ENCODE peak calls at places on chromosomes 11 and 22, in four cellular contexts. P, E, H and B are unnamed samples.

GRCh38 chr11:17333799-17334586 is 17.6 kb upstream of the NCR3LG1 start:
- DNase-seq in P (no peak), E (no peak), H (no peak), B (no peak)

GRCh38 chr22:31800065-31800464 is 46.2 kb downstream of the DEPDC5 start:
- DNase-seq in P (no peak), E (peak), H (no peak), B (no peak)

GRCh38 chr11:16793511-16793910 is 55.1 kb downstream of the C11orf58 start:
- DNase-seq in P (no peak), E (no peak), H (no peak), B (no peak)

GRCh38 chr11:10605941-10606381 is 37.5 kb upstream of the LYVE1 start:
- DNase-seq in P (peak), E (peak), H (peak), B (no peak)

GRCh38 chr22:23509571-23510302 is 70.4 kb downstream of the IGLL1 start:
- DNase-seq in P (no peak), E (peak), H (no peak), B (no peak)

GRCh38 chr11:27355575-27356104 is 7.4 kb downstream of the CCDC34 start:
- DNase-seq in P (no peak), E (no peak), H (no peak), B (no peak)

GRCh38 chr22:26374645-26375044 is 54.4 kb upstream of the ASPHD2 start:
- DNase-seq in P (no peak), E (no peak), H (no peak), B (no peak)

GRCh38 chr11:31455177-31455576 is 54.2 kb downstream of the IMMP1L start:
- DNase-seq in P (no peak), E (no peak), H (no peak), B (no peak)

GRCh38 chr11:22730319-22730718 is 63.9 kb downstream of the GAS2 start:
- DNase-seq in P (no peak), E (peak), H (no peak), B (no peak)

GRCh38 chr11:77412814-77413213 is 61.1 kb downstream of the PAK1 start:
- DNase-seq in P (no peak), E (no peak), H (no peak), B (no peak)

GRCh38 chr22:37749831-37750595 is 53.2 kb downstream of the TRIOBP start:
- DNase-seq in P (peak), E (peak), H (no peak), B (no peak)

GRCh38 chr11:9605742-9606141 is 32.3 kb downstream of the WEE1 start:
- DNase-seq in P (no peak), E (no peak), H (no peak), B (no peak)

GRCh38 chr11:65288706-65289536 is 25.7 kb upstream of the CDC42EP2 start:
- DNase-seq in P (peak), E (no peak), H (no peak), B (peak)

GRCh38 chr22:19463491-19464469 is 15.2 kb downstream of the UFD1 start:
- DNase-seq in P (peak), E (no peak), H (no peak), B (no peak)

GRCh38 chr22:40716116-40716515 is 36.8 kb downstream of the MCHR1 start:
- DNase-seq in P (no peak), E (no peak), H (no peak), B (no peak)

GRCh38 chr11:35274909-35275807 is 136.2 kb downstream of the CD44 start:
- DNase-seq in P (peak), E (no peak), H (no peak), B (peak)

GRCh38 chr11:117688255-117688797 is 108.7 kb downstream of the DSCAML1 start:
- DNase-seq in P (no peak), E (no peak), H (no peak), B (no peak)

GRCh38 chr11:32088117-32088941 is 2.5 kb upstream of the RCN1 start:
- DNase-seq in P (peak), E (peak), H (peak), B (no peak)

GRCh38 chr22:29799217-29799680 is 32.1 kb downstream of the UQCR10 start:
- DNase-seq in P (peak), E (peak), H (peak), B (peak)
- TF ChIP-seq CTCF in P (peak), E (no peak), H (no peak), B (no peak)

GRCh38 chr22:22109693-22110466 is 127.3 kb upstream of the TOP3B start:
- DNase-seq in P (no peak), E (no peak), H (no peak), B (no peak)
- TF ChIP-seq CTCF in P (no peak), E (peak), H (no peak), B (no peak)

DNA sequence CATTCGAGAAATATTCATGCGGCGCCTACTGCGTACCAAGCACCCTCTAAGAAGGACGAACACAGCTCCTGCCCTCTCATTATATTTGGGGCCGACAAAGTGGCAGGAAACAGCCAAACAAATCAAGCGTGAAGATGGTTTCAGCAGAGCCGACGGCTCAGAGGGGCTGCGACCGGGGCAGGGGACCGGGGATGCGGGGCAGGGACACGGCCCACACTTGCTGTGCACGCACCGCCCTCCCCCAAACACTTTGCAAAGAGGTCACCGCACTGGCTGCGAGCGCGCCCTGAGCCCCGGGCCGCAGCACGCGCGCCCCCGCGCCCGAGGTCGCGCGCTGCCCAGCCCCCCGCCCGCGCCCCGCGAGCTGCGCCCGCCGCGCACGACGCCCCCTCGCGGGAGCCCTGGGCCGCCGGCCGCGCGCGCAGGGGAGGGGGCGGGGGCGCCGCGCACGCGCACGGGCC is 255 bp upstream of the SYNGR1 start:
- DNase-seq in P (peak), E (no peak), H (no peak), B (no peak)
- TF ChIP-seq CTCF in P (no peak), E (no peak), H (no peak), B (no peak)

DNA sequence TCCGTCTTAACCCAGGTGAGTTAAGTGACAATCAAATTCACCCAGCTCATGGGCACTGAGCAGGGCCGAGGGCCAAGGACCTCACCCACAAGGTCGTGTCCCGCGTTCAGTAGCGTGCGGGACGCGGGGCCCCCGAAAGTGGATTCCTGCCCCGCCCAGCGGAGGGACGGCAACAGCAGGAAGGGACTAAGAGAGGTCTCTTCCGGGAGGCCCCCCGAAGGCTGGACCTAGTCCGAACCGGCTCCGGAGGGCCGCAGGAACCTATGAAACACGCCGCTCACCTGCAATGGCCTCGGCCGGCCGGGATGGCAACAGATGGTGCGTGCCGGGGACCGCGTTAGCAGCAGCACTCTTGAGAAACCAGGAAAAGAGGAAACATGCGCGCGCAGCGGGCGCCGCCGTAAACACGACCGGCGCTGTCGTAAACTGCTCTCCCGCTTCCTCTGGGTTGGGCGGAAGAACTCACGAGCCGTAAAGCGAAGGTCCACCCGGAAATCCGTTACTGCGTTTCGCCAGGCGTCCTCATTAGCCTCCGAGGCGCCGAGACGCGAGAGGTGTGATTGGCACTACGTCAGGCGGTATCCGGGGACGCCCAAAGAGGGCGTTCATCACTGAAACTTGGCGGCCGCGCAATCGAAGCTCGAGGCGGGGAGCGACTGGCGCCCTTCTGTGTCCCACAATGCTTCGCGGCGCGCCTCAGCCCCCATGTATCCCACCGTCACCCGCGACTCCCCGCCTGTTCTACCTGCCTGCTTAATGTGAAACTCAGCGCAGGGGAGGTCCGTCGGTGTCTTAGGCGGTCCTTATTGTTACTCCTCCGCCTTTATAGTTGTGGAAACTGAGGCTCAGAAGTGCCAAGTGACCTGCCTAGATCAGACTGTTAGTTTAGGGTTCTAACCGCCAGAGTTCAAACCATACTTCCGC is at the start of gene EIF3D:
- DNase-seq in P (peak), E (peak), H (peak), B (peak)
- TF ChIP-seq CTCF in P (no peak), E (no peak), H (peak), B (peak)

GRCh38 chr22:50246242-50247175 is 1.7 kb upstream of the TUBGCP6 start:
- DNase-seq in P (no peak), E (no peak), H (no peak), B (no peak)

GRCh38 chr22:50242406-50242949 is 2.3 kb downstream of the TUBGCP6 start:
- DNase-seq in P (no peak), E (no peak), H (no peak), B (no peak)

GRCh38 chr22:50243704-50244419 is 961 bp downstream of the TUBGCP6 start:
- DNase-seq in P (no peak), E (no peak), H (no peak), B (no peak)

GRCh38 chr22:50245214-50246072 is 620 bp upstream of the TUBGCP6 start:
- DNase-seq in P (no peak), E (no peak), H (no peak), B (no peak)

DNA sequence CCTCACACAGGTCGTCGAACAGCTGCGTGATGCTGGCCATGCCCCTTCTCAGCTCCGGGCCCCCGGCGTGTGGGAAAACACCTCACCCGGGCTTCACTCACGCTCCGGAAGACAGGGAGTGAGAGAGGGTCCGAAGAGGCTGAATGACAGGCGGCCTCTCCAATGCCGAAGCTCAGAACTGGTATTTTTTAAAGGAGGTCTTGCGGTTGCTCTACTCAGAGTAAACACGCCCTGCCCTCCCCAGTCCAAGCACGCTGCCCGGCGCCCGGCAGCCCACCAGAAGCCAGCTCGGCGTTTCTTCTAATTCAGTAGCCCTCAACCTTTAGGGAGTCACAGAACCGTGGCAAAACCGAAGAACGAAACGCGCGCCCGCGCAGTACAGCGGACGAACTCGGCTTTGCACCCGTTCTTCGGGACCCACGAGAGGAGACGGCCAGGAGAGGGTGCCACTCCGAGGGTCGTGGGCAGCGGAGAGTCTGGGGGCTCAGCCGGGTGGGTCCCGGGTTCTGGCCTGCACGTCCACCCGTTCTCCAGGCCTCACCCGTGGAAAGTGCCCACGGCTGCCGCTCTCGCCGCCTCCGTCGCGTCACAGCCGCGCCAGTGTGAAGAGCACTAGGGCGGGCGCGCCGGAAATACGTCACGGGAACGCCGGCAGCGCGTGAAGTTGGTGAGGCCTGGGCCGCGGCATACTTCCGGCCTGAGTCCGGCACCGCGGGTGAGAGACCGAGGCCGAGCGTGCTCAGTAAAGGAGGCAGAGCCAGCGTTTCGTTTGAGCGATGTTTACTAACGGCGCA is at the start of gene TUBGCP6:
- DNase-seq in P (peak), E (peak), H (peak), B (peak)
- TF ChIP-seq CTCF in P (peak), E (peak), H (no peak), B (peak)

DNA sequence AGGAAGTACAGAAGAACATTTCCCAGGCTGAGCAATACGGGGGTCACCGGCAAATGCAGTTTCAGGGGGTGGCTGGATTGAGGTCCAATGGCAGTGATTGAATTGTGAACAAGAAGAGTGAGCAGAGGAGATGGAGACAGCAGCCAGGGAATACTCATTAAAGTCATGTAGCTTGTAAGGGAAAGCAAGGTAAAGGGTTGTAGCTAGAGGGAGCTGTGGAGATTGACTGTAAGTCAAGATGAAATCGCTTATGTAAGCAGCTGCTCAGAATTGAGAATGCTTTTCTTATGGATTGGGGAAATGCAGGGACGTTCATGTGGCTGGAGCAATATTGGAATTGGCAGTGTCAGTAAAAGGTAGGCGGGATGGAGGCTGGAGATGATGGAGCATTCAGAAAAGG is 111.4 kb upstream of the TBCEL start:
- DNase-seq in P (no peak), E (peak), H (no peak), B (no peak)
- TF ChIP-seq CTCF in P (no peak), E (peak), H (no peak), B (no peak)